ENCODE peak calls at places on chromosome 3, in seven cellular contexts. W is spleen, V is vagina, S is H1, C is esophagus muscularis mucosa, F is K562, D is endothelial cell of umbilical vein. I is an unnamed sample. For H3K4me1, the result is how much of the 10 kb centered on the place peaks cover.

GRCh38 chr3:100042577-100042981 is 71.7 kb downstream of the FILIP1L start:
- DNase-seq in W (no peak), V (no peak), S (no peak), C (no peak), F (no peak), D (no peak), I (no peak)

GRCh38 chr3:178948546-178948945 is 123.1 kb downstream of the ZMAT3 start:
- DNase-seq in W (no peak), V (no peak), S (no peak), C (no peak), F (no peak), D (no peak), I (no peak)

GRCh38 chr3:117102441-117102840 is 392.9 kb downstream of the TUSC7 start:
- DNase-seq in W (no peak), V (no peak), S (no peak), C (no peak), F (no peak), D (no peak), I (no peak)

GRCh38 chr3:48678566-48679380 is 6.9 kb downstream of the NCKIPSD start:
- DNase-seq in W (peak), V (no peak), S (no peak), C (no peak), F (no peak), D (no peak), I (no peak)

GRCh38 chr3:10568549-10568948 is 63.2 kb upstream of the ATP2B2 start:
- DNase-seq in W (no peak), V (no peak), S (no peak), C (no peak), F (no peak), D (no peak), I (no peak)

GRCh38 chr3:125117631-125118191 is 61.9 kb upstream of the HEG1 start:
- DNase-seq in W (no peak), V (no peak), S (no peak), C (no peak), F (no peak), D (no peak), I (no peak)

GRCh38 chr3:117671707-117672318 is 962.2 kb downstream of the TUSC7 start:
- DNase-seq in W (no peak), V (no peak), S (no peak), C (no peak), F (no peak), D (no peak), I (no peak)

GRCh38 chr3:11568503-11569155 is 75.1 kb downstream of the VGLL4 start:
- DNase-seq in W (no peak), V (no peak), S (no peak), C (no peak), F (no peak), D (peak), I (peak)

GRCh38 chr3:89367166-89367565 is 259.7 kb downstream of the EPHA3 start:
- DNase-seq in W (no peak), V (no peak), S (no peak), C (no peak), F (no peak), D (no peak), I (no peak)

GRCh38 chr3:24470277-24470676 is 24.4 kb downstream of the THRB start:
- DNase-seq in W (no peak), V (no peak), S (no peak), C (no peak), F (no peak), D (no peak), I (no peak)

GRCh38 chr3:37509069-37509468 is 334.7 kb upstream of the LRRFIP2 start:
- DNase-seq in W (no peak), V (no peak), S (no peak), C (no peak), F (no peak), D (no peak), I (no peak)
- TF ChIP-seq POLR2AphosphoS5 in W (no peak), V (no peak), S (no peak), C (no peak), F (no peak), D (no peak), I (no peak)

GRCh38 chr3:32419766-32420137 is 28.1 kb downstream of the CMTM7 start:
- DNase-seq in W (no peak), V (no peak), S (no peak), C (no peak), F (no peak), D (no peak), I (no peak)
- H3K4me1 ChIP-seq in W (half or more), V (under half), S (under half), C (under half), F (under half), D (half or more), I (half or more)

DNA sequence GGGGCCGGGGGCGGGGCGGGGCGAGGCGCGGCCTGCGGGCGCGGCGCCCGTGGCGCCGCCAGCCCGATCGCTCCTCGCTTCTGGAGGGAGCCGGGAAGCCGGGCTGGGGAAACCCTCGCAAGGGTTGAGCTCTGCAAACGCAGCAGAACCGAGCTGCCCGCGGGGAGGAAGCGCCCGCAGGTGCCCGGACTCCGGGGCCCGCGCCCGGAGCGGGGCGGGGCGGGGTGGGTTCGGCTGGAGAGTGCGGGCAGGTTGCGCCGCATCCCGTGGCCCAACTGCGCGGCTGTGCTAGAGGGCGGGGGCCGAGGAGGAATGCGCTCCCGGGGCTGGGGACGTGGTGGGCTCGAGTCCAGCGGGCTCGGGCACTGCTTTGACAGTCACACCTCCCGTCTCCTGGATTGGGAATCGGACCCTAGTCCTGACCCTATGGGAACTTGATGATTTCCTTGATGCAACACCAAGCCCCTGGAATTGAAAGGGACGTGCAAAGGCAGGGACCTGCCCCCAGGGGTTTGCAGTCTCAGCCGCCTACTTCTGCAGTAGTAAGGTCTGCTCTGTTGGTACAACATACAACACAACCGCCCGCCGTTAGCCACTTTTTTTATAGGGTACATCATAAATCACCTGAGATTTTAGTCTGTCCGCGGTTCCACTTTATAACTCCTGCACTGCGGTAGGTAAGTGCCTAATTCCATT is 34.3 kb downstream of the ZBTB38 start:
- DNase-seq in W (peak), V (no peak), S (peak), C (no peak), F (no peak), D (peak), I (peak)
- TF ChIP-seq POLR2AphosphoS5 in W (peak), V (peak), S (no peak), C (peak), F (no peak), D (no peak), I (peak)

DNA sequence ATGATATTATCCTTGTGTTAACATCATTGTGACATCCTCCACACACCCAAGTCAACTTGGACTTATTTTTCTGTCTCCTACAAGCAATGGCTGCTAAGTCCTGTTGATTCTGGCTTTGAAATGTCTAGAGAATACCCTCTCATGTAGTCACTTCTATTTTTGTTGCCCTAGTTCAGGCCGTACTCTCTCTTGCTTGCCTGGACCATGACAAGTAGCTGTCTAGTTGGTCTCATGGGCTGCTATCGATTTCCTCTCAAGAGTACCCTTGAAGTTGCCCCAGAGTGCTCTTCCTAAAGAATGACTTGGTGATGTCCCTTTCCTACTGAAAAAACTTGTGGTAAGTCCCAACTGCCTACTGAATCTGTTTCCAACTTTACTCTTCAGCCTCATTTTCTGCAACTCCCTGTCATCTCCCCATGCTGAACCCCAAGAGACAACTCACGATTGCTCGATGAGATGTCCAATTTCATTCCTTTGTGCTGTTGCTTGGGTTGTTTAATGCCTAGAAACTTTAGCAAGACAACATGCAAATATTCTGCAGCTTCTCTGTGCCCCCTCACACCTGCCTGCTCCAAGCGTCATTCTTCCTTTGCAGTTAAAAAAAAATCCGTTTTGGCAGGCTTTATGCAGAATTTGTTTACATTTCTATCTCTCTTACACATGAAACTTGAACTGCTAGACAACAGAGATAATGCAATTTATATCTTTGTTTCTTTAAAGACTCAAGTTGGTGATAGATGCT is 52.9 kb downstream of the CHST2 start:
- DNase-seq in W (no peak), V (no peak), S (no peak), C (no peak), F (no peak), D (no peak), I (no peak)
- H3K4me1 ChIP-seq in W (under half), V (under half), S (under half), C (under half), F (under half), D (under half), I (under half)

DNA sequence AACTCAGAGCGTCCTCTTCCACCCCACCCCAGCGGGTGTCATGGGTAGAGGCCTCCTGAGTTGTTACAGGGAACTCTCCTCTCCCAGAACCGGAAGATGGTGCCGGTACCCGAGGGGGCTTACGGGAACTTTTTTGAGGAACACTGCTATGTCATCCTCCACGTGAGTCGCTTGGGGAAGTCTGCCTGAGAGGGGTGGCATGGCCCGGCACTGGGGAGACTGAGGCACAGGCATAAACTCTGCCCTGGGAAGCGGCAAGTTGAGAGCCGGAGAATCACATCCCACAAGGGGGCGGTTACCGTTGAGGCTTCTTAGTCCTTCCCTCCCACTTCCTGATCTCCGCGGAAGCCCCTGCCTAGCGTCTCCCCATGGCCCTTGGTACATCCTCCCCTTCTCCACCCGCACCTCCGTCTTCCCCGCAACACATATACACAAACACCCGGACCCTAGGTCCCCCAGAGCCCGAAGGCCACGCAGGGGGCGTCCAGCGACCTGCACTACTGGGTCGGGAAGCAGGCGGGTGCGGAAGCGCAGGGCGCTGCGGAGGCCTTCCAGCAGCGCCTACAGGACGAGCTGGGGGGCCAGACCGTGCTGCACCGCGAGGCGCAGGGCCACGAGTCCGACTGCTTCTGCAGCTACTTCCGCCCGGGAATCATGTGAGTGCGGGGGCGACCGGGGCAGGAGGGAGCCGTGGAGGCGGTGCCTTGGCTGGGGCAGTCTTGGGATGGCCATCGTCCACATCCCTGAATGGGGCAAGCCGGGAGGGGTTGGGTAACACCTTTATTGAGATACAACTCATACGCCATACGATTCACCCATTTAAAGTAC is 3.4 kb downstream of the VILL start:
- DNase-seq in W (peak), V (no peak), S (peak), C (peak), F (peak), D (peak), I (peak)
- TF ChIP-seq POLR2AphosphoS5 in W (peak), V (peak), S (peak), C (peak), F (peak), D (peak), I (peak)